ENCODE peak calls at places on chromosomes 13 and 19, in five cellular contexts. V, T, F, S and U are unnamed samples. For H3K36me3, the result is how much of the 10 kb centered on the place peaks cover.

GRCh38 chr19:57934820-57935665 is at the start of gene ZNF418:
- DNase-seq in F (peak), V (peak), S (peak), T (peak), U (peak)

GRCh38 chr13:64718116-64718515 is 2512.0 kb downstream of the PCDH9 start:
- DNase-seq in S (no peak), T (no peak), F (no peak), V (no peak), U (no peak)

GRCh38 chr13:98171806-98172569 is 5.1 kb downstream of the RNF113B start:
- DNase-seq in T (no peak), S (peak), F (no peak), V (no peak), U (peak)

GRCh38 chr13:28534210-28534609 is 39.3 kb upstream of the FLT1 start:
- DNase-seq in F (no peak), V (no peak), S (no peak), T (no peak), U (no peak)

GRCh38 chr19:40217921-40218890 is at the start of gene TTC9B:
- DNase-seq in F (no peak), S (no peak), V (no peak), T (peak), U (no peak)

GRCh38 chr13:75792526-75793187 is 156.5 kb downstream of the LMO7 start:
- DNase-seq in F (no peak), T (no peak), V (no peak), S (peak), U (no peak)

GRCh38 chr19:35006342-35006998 is 6.3 kb downstream of the GRAMD1A start:
- DNase-seq in F (no peak), T (no peak), V (peak), S (peak), U (peak)

GRCh38 chr13:99322297-99323103 is 15.3 kb upstream of the GPR183 start:
- DNase-seq in V (no peak), T (no peak), F (no peak), S (peak), U (no peak)

GRCh38 chr13:108859202-108860012 is 230.0 kb downstream of the MYO16 start:
- DNase-seq in T (no peak), S (peak), V (no peak), F (no peak), U (no peak)

GRCh38 chr13:54183728-54184127 is 1155.1 kb downstream of the OLFM4 start:
- DNase-seq in T (no peak), V (no peak), F (no peak), S (no peak), U (no peak)

GRCh38 chr19:3383121-3383722 is 16.8 kb downstream of the NFIC start:
- DNase-seq in F (peak), V (no peak), S (no peak), T (no peak), U (no peak)

GRCh38 chr13:35648109-35648508 is 171.6 kb upstream of the MAB21L1 start:
- DNase-seq in T (no peak), V (no peak), F (no peak), S (peak), U (no peak)

GRCh38 chr13:23433171-23434153 is at the start of gene SACS:
- DNase-seq in V (no peak), T (peak), F (peak), S (peak), U (no peak)

GRCh38 chr19:2195361-2195760 is 31.6 kb downstream of the DOT1L start:
- DNase-seq in T (no peak), S (no peak), V (no peak), F (no peak), U (no peak)

GRCh38 chr13:27440408-27440807 is 10.0 kb downstream of the MTIF3 start:
- DNase-seq in T (no peak), F (no peak), V (no peak), S (no peak), U (no peak)

GRCh38 chr13:21137696-21138095 is 38.7 kb downstream of the SKA3 start:
- DNase-seq in S (peak), T (no peak), V (no peak), F (no peak), U (no peak)

GRCh38 chr13:95181586-95181985 is 119.7 kb downstream of the ABCC4 start:
- DNase-seq in S (no peak), F (no peak), T (no peak), V (no peak), U (no peak)

GRCh38 chr13:20960663-20961309 is 58.2 kb upstream of the XPO4 start:
- DNase-seq in V (no peak), T (no peak), F (no peak), S (no peak), U (no peak)

GRCh38 chr13:20847298-20847697 is 55.2 kb downstream of the XPO4 start:
- DNase-seq in T (no peak), F (no peak), S (no peak), V (no peak), U (no peak)

GRCh38 chr19:51572908-51573307 is 1.8 kb downstream of the ZNF175 start:
- DNase-seq in F (no peak), T (no peak), S (peak), V (no peak), U (no peak)

GRCh38 chr13:73914119-73914518 is 220.1 kb downstream of the KLF12 start:
- DNase-seq in V (no peak), F (no peak), S (no peak), T (no peak), U (no peak)

GRCh38 chr13:109336730-109337129 is 449.7 kb downstream of the IRS2 start:
- DNase-seq in S (peak), T (no peak), V (no peak), F (no peak), U (no peak)

GRCh38 chr13:82713681-82714405 is 1168.4 kb downstream of the SLITRK1 start:
- DNase-seq in S (peak), V (no peak), F (no peak), T (no peak), U (no peak)

GRCh38 chr19:35743640-35744306 is 1.4 kb downstream of the U2AF1L4 start:
- DNase-seq in S (no peak), V (no peak), T (no peak), F (no peak), U (no peak)

GRCh38 chr13:32632343-32632910 is 46.2 kb downstream of the PDS5B start:
- DNase-seq in S (no peak), F (no peak), V (no peak), T (no peak), U (no peak)
- H3K36me3 ChIP-seq in S (under half), F (under half), V (under half), T (under half), U (under half)

GRCh38 chr19:17727843-17728242 is 8.6 kb downstream of the MAP1S start:
- DNase-seq in S (no peak), V (no peak), T (no peak), F (no peak), U (no peak)

GRCh38 chr19:17724655-17725054 is 5.4 kb downstream of the MAP1S start:
- DNase-seq in V (no peak), S (no peak), F (no peak), T (no peak), U (no peak)

GRCh38 chr19:17726136-17726741 is 7.0 kb downstream of the MAP1S start:
- DNase-seq in F (no peak), V (no peak), S (no peak), T (no peak), U (no peak)

GRCh38 chr19:17726914-17727773 is 7.9 kb downstream of the MAP1S start:
- DNase-seq in S (no peak), F (no peak), T (no peak), V (no peak), U (no peak)

GRCh38 chr19:17725422-17726078 is 6.3 kb downstream of the MAP1S start:
- DNase-seq in F (no peak), S (no peak), V (no peak), T (no peak), U (no peak)
- H3K36me3 ChIP-seq in F (half or more), S (half or more), V (half or more), T (half or more), U (half or more)

DNA sequence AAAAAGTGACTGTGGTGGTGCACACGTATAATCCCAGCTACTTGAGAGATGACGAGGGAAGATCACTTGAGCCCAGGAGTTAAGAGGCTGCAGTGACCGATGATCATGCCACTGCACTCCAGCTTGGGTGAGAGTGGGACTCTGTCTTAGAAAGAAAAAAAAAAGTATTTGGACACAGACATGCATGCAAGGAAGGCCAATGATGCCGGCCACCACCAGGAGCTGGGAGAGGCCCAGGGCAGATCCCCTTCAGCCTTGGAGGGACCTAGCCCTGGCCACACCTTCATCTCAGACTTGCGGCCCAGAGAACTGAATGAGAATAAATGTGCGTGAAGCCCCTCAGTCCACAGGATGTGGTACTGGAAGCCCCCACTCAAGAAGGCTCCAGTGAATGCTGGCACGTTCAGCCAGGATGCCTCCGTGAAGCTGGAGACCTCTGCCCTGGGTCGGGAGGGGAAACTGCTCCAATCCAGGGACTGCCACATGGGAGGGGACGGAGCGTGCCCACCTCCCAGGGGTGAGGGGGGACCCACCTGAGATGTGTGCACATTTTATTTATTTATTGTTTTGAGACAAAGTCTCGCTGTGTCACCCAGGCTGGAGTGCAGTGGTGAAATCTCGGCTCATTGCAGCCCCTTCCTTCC is 14.6 kb downstream of the TNFAIP8L1 start:
- DNase-seq in T (no peak), V (no peak), S (no peak), F (no peak), U (no peak)
- H3K36me3 ChIP-seq in T (under half), V (half or more), S (under half), F (under half), U (half or more)

DNA sequence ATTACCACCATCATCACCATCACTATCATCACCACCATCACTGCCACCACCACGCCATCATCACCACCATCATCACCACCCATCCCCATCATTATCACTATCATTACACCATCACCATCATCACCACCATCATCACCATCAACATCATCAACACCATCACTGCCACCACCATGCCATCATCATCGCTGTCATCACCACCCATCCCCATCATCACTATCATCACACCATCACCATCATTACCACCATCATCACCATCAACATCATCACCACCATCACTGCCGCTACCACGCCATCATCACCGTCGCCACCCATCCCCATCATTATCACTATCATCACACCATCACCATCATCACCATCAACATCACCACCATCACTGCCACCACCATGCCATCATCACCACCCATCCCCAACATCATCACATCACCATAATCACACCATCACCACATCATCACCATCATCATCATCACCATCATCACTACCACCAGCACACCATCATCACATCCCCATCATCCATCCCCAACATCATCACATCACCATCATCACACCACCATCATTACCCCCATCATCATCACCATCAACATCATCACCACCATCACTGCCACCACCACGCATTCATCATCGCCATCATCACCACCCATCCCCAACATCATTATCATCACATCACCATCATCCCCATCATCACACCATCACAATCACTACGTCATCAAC is 61.7 kb downstream of the TUBGCP3 start:
- DNase-seq in S (no peak), V (no peak), T (no peak), F (no peak), U (no peak)
- H3K36me3 ChIP-seq in S (under half), V (under half), T (under half), F (under half), U (half or more)

DNA sequence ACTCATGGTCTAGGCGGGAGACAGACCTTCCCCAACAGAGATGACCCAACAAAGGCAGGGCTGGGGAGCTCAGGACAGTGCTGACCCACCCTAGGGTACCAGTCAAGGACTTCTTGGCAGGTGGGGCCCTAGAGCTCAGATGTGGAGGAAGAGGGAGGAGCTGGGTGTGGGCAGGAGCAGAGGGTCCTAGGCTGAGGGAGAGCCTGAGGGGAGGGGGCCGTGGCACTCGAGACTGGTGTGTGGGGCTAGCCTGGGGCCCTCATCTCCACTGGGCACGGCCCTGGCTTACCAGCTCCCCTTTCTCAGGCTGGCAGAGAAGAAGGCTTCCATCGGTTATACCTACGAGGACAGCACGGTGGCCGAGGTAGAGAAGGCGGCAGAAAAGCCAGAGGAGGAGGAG is 18.6 kb downstream of the CLASRP start:
- DNase-seq in S (no peak), T (no peak), V (no peak), F (no peak), U (no peak)
- H3K36me3 ChIP-seq in S (half or more), T (half or more), V (half or more), F (half or more), U (half or more)

GRCh38 chr19:17237747-17238706 is 7.7 kb downstream of the NR2F6 start:
- DNase-seq in S (no peak), F (no peak), T (no peak), V (no peak), U (no peak)

GRCh38 chr19:17236414-17236716 is 9.4 kb downstream of the NR2F6 start:
- DNase-seq in V (peak), T (no peak), S (no peak), F (no peak), U (no peak)

GRCh38 chr19:17236831-17237543 is 8.7 kb downstream of the NR2F6 start:
- DNase-seq in T (no peak), V (no peak), S (no peak), F (no peak), U (no peak)

GRCh38 chr19:17234911-17235617 is 9.0 kb downstream of the OCEL1 start:
- DNase-seq in F (peak), T (no peak), V (peak), S (peak), U (peak)

DNA sequence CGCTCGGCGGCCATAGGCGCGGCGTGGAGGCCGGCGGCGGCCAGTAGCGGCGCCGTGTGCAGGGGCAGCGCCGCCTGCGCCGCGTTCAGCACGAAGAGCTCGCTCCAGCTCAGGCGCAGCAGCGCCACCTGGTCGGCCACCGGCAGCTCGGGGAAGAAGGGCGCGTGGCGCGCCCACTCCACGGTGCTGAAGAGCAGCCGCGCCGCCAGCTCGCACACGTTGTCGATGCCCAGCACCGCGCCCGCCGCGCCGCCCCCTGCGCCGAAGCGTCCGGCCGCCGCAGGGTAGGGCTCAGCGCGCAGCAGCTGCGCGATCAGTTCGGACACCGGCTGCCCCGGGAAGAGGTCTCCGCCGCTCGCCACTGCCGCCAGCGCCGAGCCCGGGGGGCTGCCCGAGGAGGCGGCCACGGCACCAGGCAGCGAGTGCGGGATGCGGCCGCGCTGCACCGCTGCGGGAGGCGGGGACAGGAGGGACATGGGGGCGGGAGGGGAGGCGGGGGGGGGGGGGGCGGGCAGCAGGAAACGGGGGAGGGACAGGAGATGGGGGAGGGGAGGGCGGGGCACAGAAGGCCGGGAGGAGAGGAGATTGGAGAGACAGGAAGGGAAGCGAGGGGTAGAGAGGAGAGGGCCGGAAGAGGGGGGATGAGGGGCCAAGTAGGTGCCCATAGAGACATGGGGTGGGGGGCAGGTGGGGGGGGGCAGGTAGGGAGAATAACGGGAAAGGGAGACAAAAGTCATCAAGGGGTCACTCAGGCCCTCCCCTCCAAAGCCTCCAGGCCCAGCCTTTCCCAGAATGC is 9.8 kb downstream of the OCEL1 start:
- DNase-seq in F (peak), V (peak), S (peak), T (peak), U (peak)
- H3K36me3 ChIP-seq in F (under half), V (under half), S (under half), T (under half), U (half or more)

DNA sequence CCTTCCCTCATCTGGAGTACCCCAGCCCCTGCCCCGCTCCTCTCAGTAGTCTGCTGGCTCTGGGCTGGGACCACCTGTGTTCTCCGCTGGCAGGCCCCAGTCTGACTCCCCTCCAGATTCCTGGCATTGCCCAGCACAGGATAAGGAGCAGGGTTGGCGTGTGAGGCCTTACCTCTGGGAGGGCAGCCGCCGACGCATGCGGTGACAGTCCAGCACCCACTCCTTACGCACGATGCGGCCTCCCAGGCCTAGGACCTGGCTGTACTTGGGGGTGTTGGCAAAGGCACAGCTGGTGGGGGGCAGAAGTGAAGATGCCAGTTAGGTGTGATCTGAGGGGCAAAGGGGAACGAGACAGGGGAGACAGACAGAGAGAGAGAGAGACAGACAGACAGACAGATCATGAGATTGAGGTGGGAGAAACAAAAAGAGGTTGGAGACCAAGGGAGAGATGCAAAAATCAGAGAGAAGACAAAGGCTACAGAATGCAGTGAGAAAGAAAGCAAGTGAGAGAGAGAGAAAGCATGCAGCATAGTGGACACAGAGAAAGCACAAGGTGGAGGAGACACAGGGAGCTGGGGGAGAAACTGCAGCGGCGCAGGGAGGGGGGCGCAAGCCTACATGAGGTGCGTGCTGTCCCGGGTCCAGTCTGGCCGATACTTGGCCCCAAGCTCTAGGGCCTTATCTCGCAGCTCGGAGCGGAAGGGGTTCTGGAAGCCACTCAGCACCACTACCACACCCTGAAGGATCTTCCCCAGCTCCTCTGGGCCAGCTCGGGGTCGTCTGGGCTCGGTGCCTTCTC is 18.6 kb downstream of the ZNF575 start:
- DNase-seq in S (no peak), F (peak), T (no peak), V (no peak), U (no peak)
- H3K36me3 ChIP-seq in S (under half), F (half or more), T (under half), V (half or more), U (half or more)

GRCh38 chr19:11446271-11446651 is 10.8 kb downstream of the PRKCSH start:
- DNase-seq in S (no peak), V (no peak), T (no peak), F (no peak), U (no peak)

GRCh38 chr19:11446652-11447301 is 11.3 kb downstream of the PRKCSH start:
- DNase-seq in V (peak), F (peak), T (no peak), S (no peak), U (peak)

GRCh38 chr19:11444059-11444458 is 8.6 kb downstream of the PRKCSH start:
- DNase-seq in S (no peak), T (no peak), F (no peak), V (no peak), U (no peak)

GRCh38 chr19:11447347-11448262 is 12.2 kb downstream of the PRKCSH start:
- DNase-seq in T (no peak), V (no peak), S (no peak), F (no peak), U (no peak)

DNA sequence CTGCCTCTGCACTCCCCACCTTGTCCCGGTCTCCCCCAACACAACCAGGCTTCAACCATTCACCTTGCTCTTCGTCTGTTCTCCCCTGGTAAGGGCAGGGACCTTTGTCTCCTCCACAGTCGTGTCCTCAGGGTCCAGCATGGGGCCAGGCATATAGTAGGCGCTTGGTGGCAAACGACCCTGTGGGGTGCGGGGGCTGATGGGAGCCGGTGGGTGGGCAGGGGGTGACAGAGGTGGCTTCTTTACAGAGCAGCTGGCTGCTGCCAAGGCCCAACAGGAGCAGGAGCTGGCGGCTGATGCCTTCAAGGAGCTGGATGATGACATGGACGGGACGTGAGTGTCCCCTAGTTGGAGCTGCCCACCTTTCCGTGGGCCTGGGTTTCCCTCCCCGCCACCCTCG is 9.7 kb downstream of the PRKCSH start:
- DNase-seq in F (no peak), T (no peak), V (no peak), S (no peak), U (no peak)
- H3K36me3 ChIP-seq in F (half or more), T (half or more), V (half or more), S (half or more), U (half or more)